ENCODE peak calls at places on chromosomes 1 and 21, in eight cellular contexts. Z, F, I, N, T, O, J and X are unnamed samples. For H3K4me1, the result is how much of the 10 kb centered on the place peaks cover.

GRCh38 chr1:47433037-47433421 is 4.8 kb upstream of the FOXD2 start:
- DNase-seq in O (no peak), N (no peak), J (no peak), T (no peak), F (no peak), I (no peak), Z (no peak), X (no peak)

GRCh38 chr1:198756470-198756869 is 117.6 kb downstream of the PTPRC start:
- DNase-seq in J (no peak), T (no peak), O (no peak), I (peak), N (no peak), Z (peak), F (no peak), X (no peak)

GRCh38 chr1:18948913-18949688 is 7.4 kb downstream of the IFFO2 start:
- DNase-seq in Z (peak), N (no peak), J (no peak), I (peak), T (no peak), O (peak), F (peak), X (no peak)

GRCh38 chr21:42525228-42525604 is 11.6 kb downstream of the SLC37A1 start:
- DNase-seq in I (no peak), F (no peak), N (no peak), J (no peak), T (no peak), O (peak), Z (peak), X (no peak)

GRCh38 chr1:63779338-63779819 is 5.6 kb downstream of the ROR1 start:
- DNase-seq in J (no peak), N (no peak), T (no peak), I (no peak), Z (peak), F (no peak), O (no peak), X (no peak)

GRCh38 chr21:46194374-46195334 is 10.4 kb upstream of the SPATC1L start:
- DNase-seq in O (no peak), J (no peak), I (no peak), F (no peak), T (no peak), N (peak), Z (no peak), X (no peak)

GRCh38 chr1:63264161-63264560 is 58.2 kb upstream of the FOXD3 start:
- DNase-seq in N (no peak), I (no peak), O (no peak), T (no peak), J (no peak), Z (no peak), F (no peak), X (no peak)

GRCh38 chr1:110384581-110385321 is 6.1 kb downstream of the SLC16A4 start:
- DNase-seq in J (no peak), O (no peak), N (no peak), F (no peak), I (no peak), T (no peak), Z (no peak), X (no peak)

GRCh38 chr1:53678948-53679825 is 59.8 kb downstream of the GLIS1 start:
- DNase-seq in J (no peak), I (no peak), T (no peak), N (no peak), F (no peak), Z (no peak), O (no peak), X (no peak)

GRCh38 chr1:115547661-115548060 is 94.1 kb upstream of the VANGL1 start:
- DNase-seq in O (no peak), I (no peak), F (no peak), N (no peak), T (no peak), Z (no peak), J (no peak), X (no peak)

GRCh38 chr1:110873856-110874255 is 908 bp downstream of the CD53 start:
- DNase-seq in I (no peak), F (no peak), T (no peak), J (no peak), Z (no peak), N (no peak), O (no peak), X (no peak)

GRCh38 chr1:91555821-91556531 is 55.3 kb downstream of the CDC7 start:
- DNase-seq in Z (peak), O (peak), J (no peak), I (peak), N (no peak), T (no peak), F (no peak), X (no peak)

GRCh38 chr1:162366149-162366548 is 10.5 kb downstream of the SPATA46 start:
- DNase-seq in T (no peak), O (no peak), Z (no peak), I (no peak), F (no peak), N (no peak), J (no peak), X (no peak)

GRCh38 chr1:22814176-22815042 is 103.8 kb downstream of the EPHB2 start:
- DNase-seq in Z (no peak), J (no peak), I (no peak), O (no peak), N (peak), T (no peak), F (peak), X (no peak)

GRCh38 chr1:206719169-206719839 is 34.6 kb downstream of the MAPKAPK2 start:
- DNase-seq in T (no peak), J (no peak), F (no peak), I (no peak), Z (no peak), O (no peak), N (no peak), X (no peak)

GRCh38 chr1:210239295-210240155 is 6.9 kb downstream of the SERTAD4 start:
- DNase-seq in O (peak), N (no peak), T (no peak), F (peak), I (peak), J (no peak), Z (peak), X (no peak)

GRCh38 chr1:21652937-21653743 is 16.0 kb downstream of the RAP1GAP start:
- DNase-seq in F (no peak), N (no peak), J (no peak), O (no peak), Z (no peak), T (no peak), I (no peak), X (no peak)

GRCh38 chr1:228013322-228014234 is 6.8 kb downstream of the WNT3A start:
- DNase-seq in O (peak), N (no peak), T (no peak), J (no peak), I (no peak), Z (no peak), F (peak), X (no peak)

GRCh38 chr1:200040516-200041138 is 13.1 kb downstream of the NR5A2 start:
- DNase-seq in N (peak), J (peak), F (no peak), I (peak), Z (no peak), O (no peak), T (no peak), X (no peak)

GRCh38 chr1:200041337-200042118 is 14.0 kb downstream of the NR5A2 start:
- DNase-seq in O (no peak), F (no peak), J (peak), I (no peak), T (no peak), N (peak), Z (no peak), X (no peak)

GRCh38 chr1:200043330-200043668 is 15.8 kb downstream of the NR5A2 start:
- DNase-seq in O (no peak), N (no peak), F (no peak), J (no peak), Z (no peak), I (no peak), T (no peak), X (no peak)

GRCh38 chr1:200042119-200042436 is 14.6 kb downstream of the NR5A2 start:
- DNase-seq in T (no peak), Z (no peak), J (peak), F (no peak), I (no peak), N (no peak), O (no peak), X (no peak)

GRCh38 chr1:200042437-200043329 is 15.2 kb downstream of the NR5A2 start:
- DNase-seq in O (no peak), I (no peak), F (no peak), Z (no peak), N (peak), T (no peak), J (peak), X (no peak)
- H3K27ac ChIP-seq in O (no peak), I (no peak), F (no peak), Z (no peak), N (peak), T (peak), J (no peak), X (no peak)

GRCh38 chr21:38802050-38803026 is 3.4 kb upstream of the ETS2 start:
- DNase-seq in N (no peak), O (no peak), Z (peak), F (no peak), I (no peak), J (no peak), T (no peak), X (no peak)
- H3K4me1 ChIP-seq in N (under half), O (under half), Z (under half), F (under half), I (under half), J (under half), T (half or more), X (under half)

DNA sequence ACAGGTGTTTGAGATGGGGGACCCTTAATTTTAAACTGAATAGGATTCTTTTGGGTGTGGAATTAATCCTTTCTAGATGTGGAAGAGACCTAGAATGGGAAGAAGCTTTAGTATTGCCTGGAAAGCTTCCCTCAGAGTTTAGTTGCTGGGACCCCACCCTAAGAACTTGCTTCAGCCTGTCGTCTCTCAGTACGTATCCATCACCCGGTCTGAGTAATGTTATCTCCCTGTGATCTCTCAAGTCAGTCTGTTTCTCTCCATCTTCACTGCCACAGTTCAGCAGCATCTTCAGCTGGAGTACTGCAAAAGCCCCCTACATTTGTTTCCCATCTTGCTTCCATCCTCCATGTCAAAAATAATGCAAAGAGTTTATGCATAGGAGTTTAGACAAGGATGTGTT is 28.9 kb downstream of the CNST start:
- DNase-seq in J (no peak), F (no peak), I (no peak), O (peak), N (no peak), Z (no peak), T (no peak), X (no peak)
- H3K27ac ChIP-seq in J (no peak), F (no peak), I (no peak), O (no peak), N (no peak), Z (no peak), T (peak), X (no peak)

GRCh38 chr1:37098196-37098595 is 63.9 kb upstream of the GRIK3 start:
- DNase-seq in F (no peak), Z (no peak), N (no peak), T (no peak), O (no peak), J (no peak), I (no peak), X (no peak)

GRCh38 chr1:37092937-37093336 is 58.6 kb upstream of the GRIK3 start:
- DNase-seq in T (no peak), J (no peak), O (no peak), N (no peak), Z (no peak), F (no peak), I (no peak), X (no peak)

GRCh38 chr1:37096523-37096922 is 62.2 kb upstream of the GRIK3 start:
- DNase-seq in Z (no peak), T (no peak), O (no peak), I (no peak), F (no peak), N (no peak), J (no peak), X (peak)

GRCh38 chr1:37090671-37091070 is 56.4 kb upstream of the GRIK3 start:
- DNase-seq in J (no peak), F (no peak), I (no peak), T (no peak), O (no peak), Z (no peak), N (no peak), X (no peak)

DNA sequence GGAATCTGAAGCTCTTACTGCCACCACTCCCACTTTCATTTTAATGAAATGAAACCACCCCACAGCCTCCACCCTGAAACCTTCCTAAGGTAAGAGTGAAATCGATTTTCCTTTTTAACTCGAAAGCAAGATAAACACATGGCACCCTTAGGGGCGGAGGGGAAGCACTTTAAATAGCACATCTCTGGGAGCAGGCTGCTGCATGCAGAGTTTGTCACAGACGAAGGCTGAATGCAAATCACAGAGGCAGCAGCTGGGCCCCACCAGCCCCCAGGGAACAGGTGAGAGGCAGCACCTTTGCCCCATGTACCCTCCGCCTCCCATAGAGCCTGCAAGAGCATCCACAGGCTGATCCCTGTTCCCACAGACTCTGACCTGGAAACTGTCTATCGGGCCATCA is 60.0 kb upstream of the GRIK3 start:
- DNase-seq in T (no peak), N (no peak), Z (no peak), O (no peak), J (no peak), F (no peak), I (no peak), X (no peak)
- H3K4me1 ChIP-seq in T (under half), N (under half), Z (under half), O (under half), J (under half), F (under half), I (under half), X (under half)